ENCODE peak calls at places on chromosomes 11 and 22, in five cellular contexts. E, U, Z, S and R are unnamed samples.

GRCh38 chr22:45731798-45732495 is 60.3 kb downstream of the ATXN10 start:
- DNase-seq in Z (no peak), S (no peak), E (no peak), U (no peak), R (no peak)

GRCh38 chr11:60842688-60843605 is 1.0 kb downstream of the CCDC86 start:
- DNase-seq in E (no peak), S (no peak), Z (no peak), U (no peak), R (no peak)

GRCh38 chr11:94450061-94450460 is 43.6 kb downstream of the MRE11 start:
- DNase-seq in S (no peak), E (no peak), U (no peak), Z (no peak), R (no peak)

GRCh38 chr22:26428515-26429457 is at the start of gene ASPHD2:
- DNase-seq in E (no peak), S (peak), U (peak), Z (peak), R (peak)

GRCh38 chr11:61707574-61707973 is 27.4 kb downstream of the DAGLA start:
- DNase-seq in U (no peak), S (no peak), Z (no peak), E (no peak), R (no peak)

GRCh38 chr11:125123947-125124633 is 12.7 kb upstream of the TMEM218 start:
- DNase-seq in Z (peak), U (peak), S (no peak), E (no peak), R (peak)

GRCh38 chr11:45021001-45021400 is 70.3 kb upstream of the TP53I11 start:
- DNase-seq in Z (no peak), S (no peak), U (no peak), E (no peak), R (no peak)

GRCh38 chr22:48635031-48635430 is 1192.6 kb downstream of the BRD1 start:
- DNase-seq in Z (no peak), U (no peak), S (no peak), E (no peak), R (no peak)

GRCh38 chr11:118003021-118003423 is 16.8 kb downstream of the IL10RA start:
- DNase-seq in E (no peak), S (no peak), U (no peak), Z (no peak), R (no peak)

GRCh38 chr11:114785820-114786219 is 107.5 kb downstream of the NXPE2 start:
- DNase-seq in Z (no peak), E (no peak), U (no peak), S (no peak), R (no peak)

GRCh38 chr11:23570828-23571227 is 710.6 kb upstream of the CCDC179 start:
- DNase-seq in E (no peak), Z (peak), U (no peak), S (no peak), R (no peak)

GRCh38 chr11:79436911-79437273 is 3.9 kb downstream of the TENM4 start:
- DNase-seq in S (no peak), Z (no peak), U (no peak), E (no peak), R (no peak)
- H3K4me3 ChIP-seq in S (no peak), Z (peak), U (peak), E (peak), R (no peak)

GRCh38 chr11:47983464-47984397 is 3.4 kb downstream of the PTPRJ start:
- DNase-seq in E (no peak), Z (peak), U (no peak), S (no peak), R (no peak)
- H3K4me3 ChIP-seq in E (peak), Z (no peak), U (no peak), S (no peak), R (no peak)

GRCh38 chr11:16788141-16789060 is 50.0 kb downstream of the C11orf58 start:
- DNase-seq in S (peak), U (peak), Z (peak), E (peak), R (peak)
- H3K4me3 ChIP-seq in S (no peak), U (no peak), Z (no peak), E (no peak), R (no peak)

GRCh38 chr22:43375951-43376455 is 32.8 kb upstream of the SCUBE1 start:
- DNase-seq in E (no peak), Z (peak), U (no peak), S (no peak), R (no peak)

GRCh38 chr22:43376765-43377485 is 33.8 kb upstream of the SCUBE1 start:
- DNase-seq in U (no peak), Z (peak), E (no peak), S (peak), R (peak)

GRCh38 chr22:43377486-43377995 is 34.3 kb upstream of the MPPED1 start:
- DNase-seq in U (no peak), E (no peak), S (no peak), Z (peak), R (no peak)

GRCh38 chr22:43381693-43382092 is 30.1 kb upstream of the MPPED1 start:
- DNase-seq in E (no peak), Z (no peak), U (no peak), S (no peak), R (peak)

GRCh38 chr22:43378011-43378704 is 33.7 kb upstream of the MPPED1 start:
- DNase-seq in Z (peak), U (no peak), S (no peak), E (no peak), R (no peak)
- H3K4me3 ChIP-seq in Z (no peak), U (no peak), S (no peak), E (no peak), R (no peak)

DNA sequence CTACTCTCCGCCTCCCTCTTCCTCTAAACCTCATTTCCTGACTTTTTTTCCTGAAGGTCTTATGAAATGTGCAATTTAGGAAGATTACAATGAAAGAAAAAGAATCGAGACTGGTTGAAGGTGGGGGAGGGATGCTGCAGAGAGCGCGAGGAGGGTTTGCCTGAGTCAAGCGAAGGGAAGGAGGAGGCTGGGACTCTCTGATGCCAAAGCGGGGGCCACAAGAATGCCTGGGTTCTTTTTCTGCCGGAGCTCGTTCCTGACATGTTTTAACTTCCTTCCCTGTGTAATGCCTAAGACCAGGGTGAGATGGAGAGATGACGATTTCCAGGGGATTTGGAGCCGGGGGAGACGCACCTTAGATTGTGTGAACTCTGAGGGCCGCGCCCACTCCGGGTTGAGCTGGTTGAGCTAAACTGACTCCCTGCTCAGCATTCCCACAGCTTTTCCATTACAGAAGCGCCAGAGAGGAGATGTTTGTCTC is 270.5 kb upstream of the SORL1-AS1 start:
- DNase-seq in E (no peak), S (no peak), Z (peak), U (peak), R (no peak)
- H3K4me3 ChIP-seq in E (peak), S (no peak), Z (peak), U (peak), R (no peak)